ENCODE peak calls at places on chromosome X, in five cellular contexts. W, D, L, B and P are unnamed samples.

GRCh38 chrX:21479695-21480280 is 105.6 kb downstream of the CNKSR2 start:
- DNase-seq in W (no peak), D (peak), L (peak), B (peak), P (no peak)

GRCh38 chrX:109847257-109848187 is 114.5 kb upstream of the ACSL4 start:
- DNase-seq in W (no peak), D (no peak), L (no peak), B (peak), P (no peak)

GRCh38 chrX:10064736-10065135 is 92.0 kb upstream of the CLCN4 start:
- DNase-seq in W (no peak), D (no peak), L (no peak), B (no peak), P (no peak)

GRCh38 chrX:23493941-23494374 is 159.3 kb downstream of the PTCHD1 start:
- DNase-seq in W (peak), D (peak), L (no peak), B (no peak), P (peak)

GRCh38 chrX:41666251-41666650 is 22.5 kb upstream of the GPR34 start:
- DNase-seq in W (no peak), D (no peak), L (no peak), B (no peak), P (no peak)

GRCh38 chrX:97026406-97026805 is 142.7 kb downstream of the RPA4 start:
- DNase-seq in W (no peak), D (peak), L (no peak), B (no peak), P (no peak)

GRCh38 chrX:117898206-117898605 is 218.4 kb downstream of the KLHL13 start:
- DNase-seq in W (no peak), D (no peak), L (no peak), B (no peak), P (no peak)

GRCh38 chrX:50941638-50942037 is 31.1 kb downstream of the BMP15 start:
- DNase-seq in W (no peak), D (peak), L (no peak), B (no peak), P (peak)

GRCh38 chrX:100649550-100650356 is 5.8 kb downstream of the SRPX2 start:
- DNase-seq in W (no peak), D (no peak), L (no peak), B (peak), P (peak)

GRCh38 chrX:21490341-21490740 is 116.1 kb downstream of the CNKSR2 start:
- DNase-seq in W (no peak), D (no peak), L (no peak), B (no peak), P (no peak)

GRCh38 chrX:109399831-109400230 is 82.1 kb downstream of the GUCY2F start:
- DNase-seq in W (no peak), D (no peak), L (no peak), B (no peak), P (no peak)

GRCh38 chrX:7996414-7996813 is 69.2 kb upstream of the PNPLA4 start:
- DNase-seq in W (no peak), D (peak), L (peak), B (peak), P (peak)

GRCh38 chrX:65871671-65872311 is 168.1 kb downstream of the VSIG4 start:
- DNase-seq in W (peak), D (peak), L (peak), B (peak), P (peak)

GRCh38 chrX:95505721-95506120 is 1178.9 kb upstream of the DIAPH2 start:
- DNase-seq in W (no peak), D (peak), L (no peak), B (no peak), P (no peak)

GRCh38 chrX:146456058-146456457 is 353.5 kb upstream of the CXorf51B start:
- DNase-seq in W (no peak), D (no peak), L (no peak), B (no peak), P (no peak)

GRCh38 chrX:54776987-54777672 is 20.9 kb downstream of the ITIH6 start:
- DNase-seq in W (no peak), D (no peak), L (no peak), B (no peak), P (no peak)

GRCh38 chrX:153504445-153505016 is 9.8 kb downstream of the BGN start:
- DNase-seq in W (no peak), D (no peak), L (no peak), B (no peak), P (no peak)

GRCh38 chrX:153500676-153501280 is 6.0 kb downstream of the BGN start:
- DNase-seq in W (no peak), D (no peak), L (no peak), B (no peak), P (no peak)

GRCh38 chrX:153501530-153501929 is 6.8 kb downstream of the BGN start:
- DNase-seq in W (no peak), D (no peak), L (no peak), B (no peak), P (no peak)

GRCh38 chrX:153502131-153502530 is 7.4 kb downstream of the BGN start:
- DNase-seq in W (no peak), D (no peak), L (no peak), B (no peak), P (no peak)

DNA sequence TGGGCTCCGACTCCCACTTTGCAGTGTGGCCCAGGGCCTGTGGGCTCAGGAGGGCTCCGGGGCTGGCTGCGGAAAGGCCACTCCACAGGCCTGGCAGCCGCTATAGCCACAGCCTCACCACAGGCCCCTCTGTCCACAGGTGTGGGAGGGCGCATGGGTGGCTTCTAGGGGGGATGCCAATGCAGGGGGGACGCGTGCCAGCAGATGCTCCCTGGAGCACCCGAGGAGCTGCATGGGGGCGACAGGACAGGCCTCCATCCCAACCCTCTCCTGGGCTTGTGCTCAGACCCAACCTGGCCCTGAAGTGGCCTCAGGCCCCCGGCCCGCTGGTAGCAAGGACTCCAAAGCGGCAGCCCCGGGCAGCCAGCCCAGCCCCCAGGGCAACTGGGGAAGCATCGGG is 8.0 kb downstream of the BGN start:
- DNase-seq in W (no peak), D (no peak), L (no peak), B (no peak), P (no peak)
- TF ChIP-seq CTCF in W (no peak), D (no peak), L (no peak), B (no peak), P (no peak)

GRCh38 chrX:115687595-115687994 is 126.6 kb downstream of the PLS3 start:
- DNase-seq in W (no peak), D (no peak), L (no peak), B (no peak), P (no peak)

GRCh38 chrX:115694028-115694427 is 133.1 kb downstream of the PLS3 start:
- DNase-seq in W (no peak), D (no peak), L (no peak), B (no peak), P (no peak)

GRCh38 chrX:115693476-115693875 is 132.5 kb downstream of the PLS3 start:
- DNase-seq in W (no peak), D (no peak), L (no peak), B (no peak), P (no peak)

GRCh38 chrX:115689931-115690330 is 129.0 kb downstream of the PLS3 start:
- DNase-seq in W (no peak), D (no peak), L (no peak), B (no peak), P (no peak)

DNA sequence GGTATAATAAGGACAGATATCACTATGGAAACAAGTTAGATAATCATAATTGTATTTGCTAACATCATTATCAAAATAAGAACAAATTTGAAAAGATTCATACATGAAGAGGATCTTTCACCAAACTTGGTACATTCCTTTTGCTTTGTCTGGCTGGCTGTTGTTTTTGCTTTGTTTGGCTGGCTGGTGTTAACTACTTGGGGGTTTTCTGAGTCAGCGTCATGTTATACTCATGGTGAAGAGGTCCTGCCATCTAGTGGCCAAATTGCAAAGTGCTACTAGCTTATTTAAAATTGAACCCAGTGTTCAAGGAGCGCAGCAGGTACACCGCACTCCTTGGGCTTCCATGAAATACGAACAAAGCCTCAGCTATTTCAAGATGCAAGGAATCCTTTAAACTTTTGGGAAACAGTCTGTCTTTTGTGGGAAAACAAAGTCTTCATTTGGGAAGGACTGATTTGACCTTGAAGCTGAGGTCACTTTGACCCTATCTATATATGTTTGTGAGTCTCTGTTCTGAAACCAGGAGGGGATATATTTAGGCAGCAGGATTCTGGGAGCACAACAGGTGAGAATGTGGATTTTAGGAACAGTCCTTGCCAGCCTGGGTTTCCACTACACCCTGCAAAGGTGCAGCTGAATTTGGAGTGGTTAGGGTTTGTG is 129.7 kb downstream of the PLS3 start:
- DNase-seq in W (peak), D (peak), L (peak), B (peak), P (peak)
- H3K9ac ChIP-seq in W (no peak), D (no peak), L (no peak), B (no peak), P (no peak)

GRCh38 chrX:53452812-53453211 is 18.6 kb upstream of the HSD17B10 start:
- DNase-seq in W (no peak), D (no peak), L (no peak), B (no peak), P (no peak)

GRCh38 chrX:53456254-53456653 is 22.1 kb upstream of the HSD17B10 start:
- DNase-seq in W (no peak), D (no peak), L (no peak), B (no peak), P (no peak)

DNA sequence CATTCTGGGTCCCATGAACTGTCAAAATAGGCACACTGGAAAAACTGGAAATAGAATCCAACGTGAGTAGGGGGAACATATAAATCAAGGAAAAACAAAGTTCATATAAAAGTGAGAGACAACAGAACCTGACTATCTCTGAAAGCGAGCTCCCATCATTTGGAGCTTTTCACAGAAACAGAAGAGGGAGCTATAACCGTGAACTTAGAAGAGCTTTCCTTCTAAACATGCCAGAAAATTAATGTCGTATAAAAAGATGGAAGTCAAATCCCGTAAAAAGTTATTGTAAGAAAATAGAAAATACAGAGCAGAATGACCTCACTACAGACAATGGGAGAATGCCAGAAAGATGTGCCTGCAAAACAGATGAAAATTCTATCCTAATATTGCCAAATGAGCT is 23.9 kb upstream of the HSD17B10 start:
- DNase-seq in W (no peak), D (no peak), L (no peak), B (no peak), P (no peak)
- TF ChIP-seq CTCF in W (peak), D (no peak), L (no peak), B (no peak), P (no peak)

DNA sequence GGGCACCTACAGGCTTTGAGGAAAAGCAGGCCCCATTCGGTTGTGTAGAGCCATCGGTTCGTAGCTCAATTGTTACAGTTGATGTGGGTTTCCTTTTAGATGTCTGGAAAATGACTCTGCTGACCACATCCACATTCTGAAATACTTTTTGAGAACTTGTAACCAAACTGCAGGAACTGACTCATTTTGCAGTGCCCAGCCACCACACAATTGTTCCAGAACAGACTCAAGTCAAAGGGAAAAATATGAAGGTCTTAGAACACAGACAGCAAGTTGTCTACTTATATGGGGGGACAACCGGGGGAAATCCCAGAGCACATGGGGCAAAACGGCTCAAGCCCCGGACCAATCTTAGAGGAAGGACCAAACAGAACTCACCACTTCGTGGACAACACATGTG is 557.6 kb upstream of the DIPK2B start:
- DNase-seq in W (no peak), D (peak), L (peak), B (no peak), P (no peak)
- H3K9ac ChIP-seq in W (peak), D (peak), L (peak), B (no peak), P (no peak)

GRCh38 chrX:131671714-131672113 is 127.8 kb downstream of the OR13H1 start:
- DNase-seq in W (no peak), D (no peak), L (no peak), B (no peak), P (no peak)

GRCh38 chrX:131677655-131678628 is 134.1 kb downstream of the OR13H1 start:
- DNase-seq in W (peak), D (peak), L (peak), B (peak), P (peak)

GRCh38 chrX:131675596-131676194 is 131.8 kb downstream of the OR13H1 start:
- DNase-seq in W (peak), D (peak), L (no peak), B (peak), P (no peak)
- TF ChIP-seq CTCF in W (peak), D (peak), L (peak), B (peak), P (peak)

GRCh38 chrX:46757593-46757992 is 1.3 kb downstream of the SLC9A7 start:
- DNase-seq in W (no peak), D (no peak), L (no peak), B (no peak), P (no peak)

GRCh38 chrX:46758163-46758955 is 559 bp downstream of the SLC9A7 start:
- DNase-seq in W (no peak), D (no peak), L (no peak), B (no peak), P (no peak)

GRCh38 chrX:46759645-46759974 is 692 bp upstream of the SLC9A7 start:
- DNase-seq in W (no peak), D (no peak), L (no peak), B (no peak), P (no peak)

GRCh38 chrX:46757052-46757451 is 1.9 kb downstream of the SLC9A7 start:
- DNase-seq in W (no peak), D (no peak), L (no peak), B (no peak), P (no peak)

DNA sequence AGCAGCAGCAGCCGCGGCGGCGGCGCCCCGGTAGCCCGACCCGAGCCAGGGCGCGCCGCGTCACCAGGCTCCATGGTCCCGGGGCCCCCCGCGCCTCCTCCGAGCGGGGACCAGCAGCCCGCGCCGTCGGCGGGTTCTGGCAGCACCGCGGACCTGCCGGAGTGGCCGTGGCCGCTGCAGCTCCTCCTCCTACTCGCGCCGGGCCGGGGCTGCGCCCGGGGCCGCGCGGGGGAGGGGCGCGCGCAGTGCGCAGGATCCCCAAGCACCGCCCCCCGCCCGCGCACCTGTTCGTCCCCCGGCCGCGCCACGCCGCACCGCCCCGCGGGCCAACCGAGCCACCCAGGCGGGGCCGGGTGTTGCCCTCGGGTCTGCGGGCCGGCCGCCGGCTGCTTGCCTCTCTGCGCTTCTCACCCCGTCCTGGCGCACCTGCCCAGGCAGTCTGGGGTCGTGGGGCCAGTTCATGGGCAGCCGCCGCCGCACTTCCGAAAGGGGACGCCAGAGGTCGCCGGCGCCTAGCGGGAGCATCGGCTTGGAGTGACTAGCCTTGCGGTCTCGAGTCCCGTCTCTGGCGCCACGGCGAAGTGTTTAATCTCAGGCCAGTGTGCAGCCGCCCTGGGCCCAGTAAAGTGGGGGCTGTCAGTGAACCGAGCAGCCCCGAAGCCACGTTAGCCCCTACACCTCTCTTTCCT is at the start of gene SLC9A7:
- DNase-seq in W (peak), D (peak), L (peak), B (peak), P (peak)
- H3K9ac ChIP-seq in W (peak), D (peak), L (peak), B (peak), P (no peak)